ENCODE peak calls at places on chromosomes 7 and 10, in nine cellular contexts. Y is Peyer's patch, P is IMR-90, X is gastrocnemius medialis, J is transverse colon, F is A549, V is uterus, A is ovary, N is body of pancreas. K is an unnamed sample. For H3K4me1, the result is how much of the 10 kb centered on the place peaks cover.

GRCh38 chr7:26090927-26091519 is 61.0 kb upstream of the NFE2L3 start:
- DNase-seq in Y (no peak), P (peak), X (no peak), J (no peak), F (peak), V (no peak), A (no peak), N (no peak), K (no peak)

GRCh38 chr10:132113766-132114365 is 48.1 kb downstream of the JAKMIP3 start:
- DNase-seq in Y (peak), P (no peak), X (no peak), J (no peak), F (no peak), V (no peak), A (peak), N (no peak), K (no peak)

GRCh38 chr10:131250454-131251145 is 60.9 kb downstream of the TCERG1L start:
- DNase-seq in Y (no peak), P (no peak), X (no peak), J (no peak), F (no peak), V (no peak), A (peak), N (no peak), K (no peak)

GRCh38 chr7:132817844-132818427 is 241.7 kb upstream of the PLXNA4 start:
- DNase-seq in Y (no peak), P (peak), X (no peak), J (no peak), F (no peak), V (no peak), A (no peak), N (no peak), K (no peak)

GRCh38 chr7:5792268-5792667 is 10.8 kb upstream of the RNF216 start:
- DNase-seq in Y (no peak), P (no peak), X (no peak), J (no peak), F (no peak), V (no peak), A (no peak), N (no peak), K (no peak)

GRCh38 chr10:4982764-4983226 is 19.6 kb downstream of the AKR1C1 start:
- DNase-seq in Y (no peak), P (peak), X (peak), J (no peak), F (no peak), V (no peak), A (no peak), N (peak), K (no peak)

GRCh38 chr10:68423522-68423921 is 16.4 kb upstream of the RUFY2 start:
- DNase-seq in Y (no peak), P (no peak), X (no peak), J (no peak), F (no peak), V (no peak), A (no peak), N (no peak), K (peak)

GRCh38 chr10:80487422-80487785 is 33.3 kb downstream of the TSPAN14 start:
- DNase-seq in Y (peak), P (no peak), X (no peak), J (peak), F (no peak), V (no peak), A (no peak), N (peak), K (no peak)

GRCh38 chr7:93029056-93029455 is 88.7 kb downstream of the SAMD9 start:
- DNase-seq in Y (no peak), P (no peak), X (no peak), J (no peak), F (no peak), V (no peak), A (no peak), N (no peak), K (no peak)

GRCh38 chr10:18137111-18137510 is 3.1 kb upstream of the CACNB2 start:
- DNase-seq in Y (no peak), P (no peak), X (no peak), J (no peak), F (no peak), V (no peak), A (no peak), N (no peak), K (no peak)

GRCh38 chr10:105650311-105650710 is 1009.2 kb downstream of the SORCS3 start:
- DNase-seq in Y (no peak), P (no peak), X (no peak), J (no peak), F (no peak), V (no peak), A (no peak), N (no peak), K (no peak)

GRCh38 chr10:129477051-129477450 is 10.0 kb downstream of the MGMT start:
- DNase-seq in Y (no peak), P (no peak), X (no peak), J (no peak), F (no peak), V (no peak), A (no peak), N (no peak), K (peak)

GRCh38 chr10:7789390-7789789 is 1.4 kb downstream of the ATP5F1C start:
- DNase-seq in Y (no peak), P (peak), X (no peak), J (no peak), F (no peak), V (no peak), A (no peak), N (no peak), K (no peak)

GRCh38 chr10:118763202-118763988 is 8.6 kb upstream of the CACUL1 start:
- DNase-seq in Y (no peak), P (no peak), X (no peak), J (no peak), F (no peak), V (no peak), A (no peak), N (no peak), K (peak)

GRCh38 chr7:116259821-116260440 is 49.6 kb downstream of the TES start:
- DNase-seq in Y (no peak), P (peak), X (no peak), J (no peak), F (peak), V (no peak), A (no peak), N (no peak), K (no peak)

GRCh38 chr7:131544449-131545425 is 11.7 kb downstream of the PODXL start:
- DNase-seq in Y (no peak), P (peak), X (no peak), J (no peak), F (no peak), V (no peak), A (peak), N (no peak), K (no peak)

GRCh38 chr7:77982926-77983550 is 184.5 kb downstream of the PHTF2 start:
- DNase-seq in Y (no peak), P (no peak), X (no peak), J (no peak), F (no peak), V (no peak), A (no peak), N (no peak), K (no peak)

GRCh38 chr10:86757110-86757790 is 831 bp downstream of the BMPR1A start:
- DNase-seq in Y (peak), P (peak), X (peak), J (peak), F (peak), V (peak), A (peak), N (peak), K (no peak)

GRCh38 chr10:75070478-75071163 is 40.8 kb upstream of the SAMD8 start:
- DNase-seq in Y (no peak), P (no peak), X (no peak), J (no peak), F (no peak), V (no peak), A (peak), N (no peak), K (no peak)

GRCh38 chr10:45003432-45004000 is 2.8 kb downstream of the ZNF22 start:
- DNase-seq in Y (no peak), P (no peak), X (no peak), J (no peak), F (no peak), V (no peak), A (no peak), N (no peak), K (peak)

GRCh38 chr10:45004661-45005060 is 3.9 kb downstream of the ZNF22 start:
- DNase-seq in Y (no peak), P (no peak), X (no peak), J (no peak), F (no peak), V (no peak), A (no peak), N (no peak), K (peak)

GRCh38 chr10:45000764-45001381 is at the start of gene ZNF22:
- DNase-seq in Y (peak), P (peak), X (no peak), J (peak), F (peak), V (peak), A (peak), N (peak), K (peak)

GRCh38 chr10:45000138-45000763 is 472 bp upstream of the ZNF22 start:
- DNase-seq in Y (peak), P (peak), X (peak), J (peak), F (no peak), V (peak), A (peak), N (no peak), K (peak)

DNA sequence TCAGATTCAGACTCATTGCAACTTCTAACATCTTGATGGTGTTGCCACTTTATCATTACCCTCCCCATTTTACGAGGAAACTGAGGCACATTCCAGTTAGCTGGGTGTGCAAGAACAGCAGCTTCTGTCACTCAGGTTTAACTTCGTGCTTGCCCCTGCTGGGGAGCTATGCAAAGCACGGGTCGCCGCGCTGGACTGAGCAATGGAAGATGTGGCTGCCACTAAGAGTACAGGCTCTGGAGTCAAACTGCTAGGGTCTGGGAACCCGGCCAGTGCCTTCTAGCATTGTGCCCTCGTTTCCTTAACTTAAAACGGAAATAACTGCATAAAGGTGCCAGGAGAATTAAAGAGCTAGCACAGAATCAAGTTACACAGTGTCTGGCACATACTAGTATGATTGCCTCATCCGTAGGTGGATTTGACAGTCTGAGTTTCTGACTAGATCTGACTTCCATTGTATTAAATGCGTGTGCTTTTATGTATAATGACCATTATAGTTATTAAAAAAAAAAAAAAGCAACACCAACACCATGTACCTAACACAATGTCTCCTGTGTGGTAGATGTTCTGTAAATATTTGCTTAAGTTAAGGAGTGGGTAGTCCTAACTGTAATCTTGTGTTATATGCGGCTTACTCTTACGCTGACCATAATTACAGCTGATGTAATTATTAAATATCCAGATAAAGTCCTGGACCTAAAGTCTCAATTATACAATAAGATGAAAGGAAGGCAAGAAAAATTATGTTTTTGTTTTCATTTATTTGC is 842 bp downstream of the ZNF22 start:
- DNase-seq in Y (peak), P (peak), X (peak), J (peak), F (peak), V (peak), A (peak), N (peak), K (peak)
- H3K4me1 ChIP-seq in Y (under half), P (under half), X (under half), J (under half), F (under half), V (under half), A (under half), N (half or more), K (half or more)

DNA sequence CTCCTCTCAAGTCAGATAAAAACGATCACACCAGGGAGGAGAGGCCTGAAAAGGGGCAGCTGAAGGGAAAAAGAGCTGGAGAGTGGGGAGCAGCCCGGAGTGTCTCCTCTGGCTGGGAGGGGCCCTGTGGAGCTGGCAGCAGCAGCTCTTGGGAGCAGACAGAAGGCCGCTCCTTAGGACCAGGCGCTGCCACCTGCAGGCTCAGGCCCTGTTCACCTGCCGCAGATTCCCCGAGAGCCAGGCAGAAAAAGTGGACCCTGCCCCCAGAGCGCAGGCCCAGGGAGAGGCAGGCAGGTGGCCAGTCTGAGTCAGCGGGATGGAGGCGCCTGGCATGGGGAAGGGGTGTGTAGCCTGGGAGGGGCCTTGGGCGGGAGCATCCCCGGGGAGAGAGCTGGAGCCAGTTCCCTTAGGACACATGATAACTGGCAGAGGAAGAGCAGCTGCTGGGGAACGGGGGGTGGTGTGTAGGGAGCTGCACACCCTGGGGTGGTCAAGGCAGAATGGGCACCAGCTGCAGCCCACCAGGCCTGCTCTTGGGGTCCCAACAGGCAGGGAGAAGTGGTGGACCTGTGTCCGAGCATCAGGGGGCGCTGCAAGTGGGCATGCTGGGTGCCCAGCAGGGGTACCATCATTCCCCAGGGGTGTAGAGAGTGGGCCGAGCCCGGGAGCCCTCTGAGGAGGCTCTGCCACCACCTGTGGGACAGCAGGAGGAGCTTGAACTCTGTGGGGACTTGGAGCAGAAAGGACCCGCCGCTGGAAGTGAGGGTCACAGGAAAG is 177.2 kb upstream of the RHEB start:
- DNase-seq in Y (peak), P (no peak), X (no peak), J (peak), F (peak), V (no peak), A (no peak), N (no peak), K (no peak)
- TF ChIP-seq POLR2A in Y (peak), P (no peak), X (no peak), J (no peak), F (no peak), V (no peak), A (no peak), N (no peak), K (no peak)

GRCh38 chr10:23294638-23295247 is 49.9 kb downstream of the C10orf67 start:
- DNase-seq in Y (no peak), P (peak), X (no peak), J (no peak), F (no peak), V (no peak), A (no peak), N (no peak), K (no peak)
- H3K4me1 ChIP-seq in Y (under half), P (under half), X (under half), J (under half), F (under half), V (under half), A (under half), N (under half), K (under half)

GRCh38 chr7:35727571-35727970 is 32.6 kb upstream of the HERPUD2 start:
- DNase-seq in Y (no peak), P (no peak), X (no peak), J (no peak), F (no peak), V (no peak), A (no peak), N (no peak), K (no peak)
- TF ChIP-seq POLR2A in Y (no peak), P (no peak), X (no peak), J (no peak), F (no peak), V (no peak), A (no peak), N (no peak), K (no peak)

GRCh38 chr10:22623624-22624263 is 90.6 kb downstream of the PIP4K2A start:
- DNase-seq in Y (no peak), P (peak), X (no peak), J (no peak), F (no peak), V (no peak), A (no peak), N (no peak), K (no peak)

GRCh38 chr10:22620140-22620857 is 94.1 kb downstream of the PIP4K2A start:
- DNase-seq in Y (no peak), P (peak), X (no peak), J (peak), F (peak), V (peak), A (peak), N (peak), K (no peak)

GRCh38 chr10:22622242-22622806 is 92.1 kb downstream of the PIP4K2A start:
- DNase-seq in Y (no peak), P (no peak), X (no peak), J (no peak), F (no peak), V (no peak), A (no peak), N (no peak), K (no peak)

GRCh38 chr10:22620929-22621328 is 93.4 kb downstream of the PIP4K2A start:
- DNase-seq in Y (no peak), P (peak), X (no peak), J (no peak), F (no peak), V (no peak), A (no peak), N (no peak), K (no peak)

DNA sequence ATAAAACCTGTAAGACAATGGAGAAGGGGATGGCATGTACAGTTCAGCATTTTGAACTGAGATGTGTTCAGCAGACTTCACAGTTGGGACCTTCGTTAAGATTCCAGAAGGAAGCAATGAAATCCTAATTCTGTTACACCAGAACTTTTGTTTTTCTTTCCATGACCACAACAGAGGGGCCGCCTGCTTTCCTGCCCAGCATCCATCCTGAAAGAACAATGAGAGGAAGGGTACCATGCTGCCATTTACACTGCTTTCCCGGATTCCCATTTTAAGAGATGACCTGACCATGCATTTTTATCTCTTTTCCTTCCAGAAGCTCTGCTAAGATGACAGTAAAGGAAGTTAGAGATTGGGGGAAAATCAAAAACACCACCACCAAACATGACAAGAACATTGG is 92.7 kb downstream of the PIP4K2A start:
- DNase-seq in Y (no peak), P (no peak), X (no peak), J (no peak), F (no peak), V (no peak), A (no peak), N (no peak), K (no peak)
- H3K4me1 ChIP-seq in Y (under half), P (under half), X (under half), J (under half), F (half or more), V (under half), A (under half), N (under half), K (half or more)

GRCh38 chr10:112435013-112435619 is 11.6 kb downstream of the ZDHHC6 start:
- DNase-seq in Y (no peak), P (peak), X (no peak), J (no peak), F (peak), V (no peak), A (no peak), N (no peak), K (no peak)

GRCh38 chr10:112429147-112429546 is 17.6 kb downstream of the ZDHHC6 start:
- DNase-seq in Y (no peak), P (no peak), X (no peak), J (no peak), F (no peak), V (no peak), A (no peak), N (no peak), K (no peak)

GRCh38 chr10:112424658-112425057 is 22.1 kb downstream of the ZDHHC6 start:
- DNase-seq in Y (peak), P (no peak), X (no peak), J (no peak), F (no peak), V (no peak), A (no peak), N (no peak), K (no peak)

GRCh38 chr10:112429654-112430230 is 17.0 kb downstream of the ZDHHC6 start:
- DNase-seq in Y (peak), P (no peak), X (no peak), J (no peak), F (no peak), V (no peak), A (no peak), N (no peak), K (no peak)
- TF ChIP-seq POLR2A in Y (peak), P (no peak), X (no peak), J (no peak), F (no peak), V (no peak), A (no peak), N (no peak), K (no peak)

DNA sequence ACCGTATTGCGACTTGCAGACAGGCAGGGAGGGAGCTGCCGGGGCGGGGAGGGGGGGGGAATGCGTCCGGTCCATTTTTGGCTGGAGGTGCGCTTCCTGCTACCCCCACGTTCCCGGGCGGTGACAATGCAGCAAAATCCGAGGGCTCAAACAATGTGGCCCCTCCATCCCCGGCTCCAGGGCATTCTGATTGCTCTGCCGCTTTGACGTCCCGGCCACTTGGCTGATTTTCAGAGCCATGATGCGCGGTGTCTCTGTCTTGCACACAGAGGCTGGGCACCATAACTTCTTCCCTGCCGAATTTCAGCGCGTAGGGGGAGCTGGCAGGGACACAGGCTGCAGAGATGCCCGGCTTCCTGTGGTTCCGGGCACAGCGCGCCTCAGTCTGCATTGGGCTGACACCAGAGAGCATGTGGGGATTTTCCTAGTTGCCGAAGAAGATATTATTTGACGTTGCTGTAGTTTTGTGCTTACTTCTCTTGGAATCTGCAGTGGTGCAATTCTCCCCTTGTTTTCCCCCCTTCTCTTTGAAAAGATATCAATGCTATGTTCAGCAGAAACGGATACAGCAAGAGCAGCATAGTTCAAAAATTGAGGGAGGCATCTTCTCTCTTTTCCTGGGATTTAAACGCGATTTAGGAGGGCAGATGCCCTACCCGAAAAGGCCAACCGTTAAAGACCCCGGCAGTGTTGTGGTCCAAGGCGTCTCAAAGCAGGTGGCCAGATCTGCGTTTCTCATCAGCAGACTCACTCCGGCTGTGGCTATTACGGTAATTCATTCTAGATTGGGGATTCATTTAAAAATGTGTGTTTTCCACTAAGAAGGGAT is 1.4 kb downstream of the HECW1 start:
- DNase-seq in Y (no peak), P (no peak), X (no peak), J (no peak), F (no peak), V (no peak), A (no peak), N (no peak), K (peak)
- H3K4me1 ChIP-seq in Y (under half), P (under half), X (under half), J (under half), F (under half), V (under half), A (under half), N (under half), K (under half)